ENCODE peak calls at places on chromosome 7, in ten cellular contexts. S is dorsolateral prefrontal cortex; W is fibroblast of lung; Q is GM12865; Z is body of pancreas; J is left ventricle myocardium inferior; O is CD8-positive, alpha-beta memory T cell; D is AG04449; G is fibroblast of the aortic adventitia; K is heart right ventricle. Y is an unnamed sample.

GRCh38 chr7:54701982-54702381 is 57.0 kb downstream of the SEC61G start:
- DNase-seq in S (no peak), W (no peak), Q (no peak), Z (no peak), J (no peak), O (no peak), D (no peak), G (no peak), K (no peak), Y (no peak)

GRCh38 chr7:48087349-48087748 is 1.7 kb upstream of the UPP1 start:
- DNase-seq in S (no peak), W (peak), Q (peak), Z (no peak), J (no peak), O (peak), D (peak), G (peak), K (no peak), Y (no peak)

GRCh38 chr7:148242271-148242801 is 348.2 kb upstream of the C7orf33 start:
- DNase-seq in S (peak), W (peak), Q (peak), Z (peak), J (no peak), O (no peak), D (no peak), G (peak), K (no peak), Y (no peak)

GRCh38 chr7:22205631-22206030 is 151.3 kb downstream of the RAPGEF5 start:
- DNase-seq in S (no peak), W (no peak), Q (no peak), Z (no peak), J (no peak), O (no peak), D (no peak), G (no peak), K (no peak), Y (no peak)

GRCh38 chr7:156897673-156898072 is 4.7 kb upstream of the LMBR1 start:
- DNase-seq in S (no peak), W (peak), Q (no peak), Z (no peak), J (no peak), O (no peak), D (no peak), G (peak), K (no peak), Y (no peak)

GRCh38 chr7:155971180-155971770 is 159.0 kb upstream of the SHH start:
- DNase-seq in S (no peak), W (no peak), Q (no peak), Z (no peak), J (no peak), O (no peak), D (no peak), G (no peak), K (no peak), Y (no peak)

GRCh38 chr7:106313966-106314365 is 29.2 kb upstream of the NAMPT start:
- DNase-seq in S (no peak), W (no peak), Q (no peak), Z (no peak), J (no peak), O (no peak), D (no peak), G (no peak), K (no peak), Y (no peak)

GRCh38 chr7:95276114-95276513 is 48.2 kb downstream of the PON1 start:
- DNase-seq in S (no peak), W (peak), Q (no peak), Z (peak), J (no peak), O (no peak), D (no peak), G (no peak), K (no peak), Y (no peak)

GRCh38 chr7:114297121-114297520 is 117.5 kb upstream of the FOXP2 start:
- DNase-seq in S (no peak), W (no peak), Q (no peak), Z (no peak), J (no peak), O (no peak), D (no peak), G (no peak), K (no peak), Y (no peak)

GRCh38 chr7:35648367-35648766 is 46.6 kb downstream of the HERPUD2 start:
- DNase-seq in S (no peak), W (no peak), Q (no peak), Z (no peak), J (no peak), O (no peak), D (no peak), G (no peak), K (no peak), Y (no peak)

GRCh38 chr7:70779321-70779720 is 352.6 kb upstream of the GALNT17 start:
- DNase-seq in S (no peak), W (no peak), Q (peak), Z (no peak), J (no peak), O (no peak), D (no peak), G (no peak), K (no peak), Y (no peak)

GRCh38 chr7:10706875-10707493 is 266.7 kb upstream of the PHF14 start:
- DNase-seq in S (no peak), W (no peak), Q (peak), Z (no peak), J (no peak), O (no peak), D (no peak), G (no peak), K (no peak), Y (no peak)

GRCh38 chr7:78203042-78203720 is 404.6 kb downstream of the PHTF2 start:
- DNase-seq in S (no peak), W (peak), Q (no peak), Z (no peak), J (no peak), O (no peak), D (no peak), G (no peak), K (no peak), Y (no peak)

GRCh38 chr7:156614434-156615264 is 25.9 kb upstream of the RNF32 start:
- DNase-seq in S (no peak), W (no peak), Q (no peak), Z (no peak), J (no peak), O (no peak), D (no peak), G (no peak), K (no peak), Y (no peak)

GRCh38 chr7:134826105-134826504 is 46.7 kb downstream of the CALD1 start:
- DNase-seq in S (no peak), W (peak), Q (no peak), Z (no peak), J (no peak), O (no peak), D (no peak), G (peak), K (no peak), Y (no peak)

GRCh38 chr7:30238721-30239441 is 45.5 kb upstream of the ZNRF2 start:
- DNase-seq in S (peak), W (peak), Q (peak), Z (peak), J (peak), O (no peak), D (no peak), G (peak), K (peak), Y (peak)

GRCh38 chr7:47968852-47969774 is 10.3 kb downstream of the HUS1 start:
- DNase-seq in S (peak), W (peak), Q (peak), Z (peak), J (peak), O (peak), D (no peak), G (peak), K (peak), Y (peak)

GRCh38 chr7:85851571-85852193 is 664.8 kb upstream of the SEMA3D start:
- DNase-seq in S (no peak), W (peak), Q (peak), Z (no peak), J (no peak), O (no peak), D (peak), G (peak), K (no peak), Y (no peak)

GRCh38 chr7:46444266-46444665 is 523.2 kb upstream of the IGFBP3 start:
- DNase-seq in S (no peak), W (no peak), Q (no peak), Z (no peak), J (no peak), O (no peak), D (no peak), G (no peak), K (no peak), Y (no peak)

GRCh38 chr7:12066561-12066960 is 144.5 kb upstream of the TMEM106B start:
- DNase-seq in S (no peak), W (peak), Q (no peak), Z (no peak), J (no peak), O (no peak), D (no peak), G (no peak), K (no peak), Y (no peak)

GRCh38 chr7:82789883-82790609 is 346.5 kb upstream of the CACNA2D1 start:
- DNase-seq in S (no peak), W (peak), Q (no peak), Z (no peak), J (no peak), O (no peak), D (peak), G (peak), K (no peak), Y (no peak)

GRCh38 chr7:24392774-24393173 is 108.8 kb downstream of the NPY start:
- DNase-seq in S (no peak), W (no peak), Q (no peak), Z (no peak), J (no peak), O (no peak), D (no peak), G (no peak), K (no peak), Y (no peak)

GRCh38 chr7:818031-818699 is 14.1 kb upstream of the SUN1 start:
- DNase-seq in S (no peak), W (peak), Q (peak), Z (no peak), J (no peak), O (no peak), D (no peak), G (peak), K (no peak), Y (no peak)

GRCh38 chr7:68434857-68435256 is 1163.4 kb upstream of the AUTS2 start:
- DNase-seq in S (no peak), W (no peak), Q (no peak), Z (no peak), J (no peak), O (no peak), D (no peak), G (no peak), K (no peak), Y (no peak)

GRCh38 chr7:112495820-112496462 is 15.2 kb downstream of the LSMEM1 start:
- DNase-seq in S (peak), W (peak), Q (peak), Z (peak), J (peak), O (peak), D (no peak), G (peak), K (no peak), Y (no peak)

GRCh38 chr7:22647451-22648257 is 79.3 kb upstream of the IL6 start:
- DNase-seq in S (no peak), W (peak), Q (no peak), Z (no peak), J (no peak), O (no peak), D (peak), G (peak), K (no peak), Y (no peak)

GRCh38 chr7:97018126-97018601 is 6.5 kb downstream of the DLX5 start:
- DNase-seq in S (no peak), W (no peak), Q (no peak), Z (no peak), J (no peak), O (no peak), D (no peak), G (no peak), K (no peak), Y (no peak)

GRCh38 chr7:13628231-13629001 is 361.1 kb downstream of the ETV1 start:
- DNase-seq in S (no peak), W (peak), Q (no peak), Z (no peak), J (no peak), O (no peak), D (no peak), G (peak), K (no peak), Y (no peak)

GRCh38 chr7:158812684-158813083 is 16.6 kb downstream of the ESYT2 start:
- DNase-seq in S (no peak), W (no peak), Q (no peak), Z (no peak), J (no peak), O (peak), D (no peak), G (no peak), K (no peak), Y (no peak)

GRCh38 chr7:141076377-141076776 is 2.5 kb downstream of the TMEM178B start:
- DNase-seq in S (peak), W (no peak), Q (no peak), Z (no peak), J (no peak), O (no peak), D (no peak), G (no peak), K (no peak), Y (no peak)

GRCh38 chr7:22651534-22652243 is 75.3 kb upstream of the IL6 start:
- DNase-seq in S (no peak), W (peak), Q (no peak), Z (no peak), J (no peak), O (no peak), D (no peak), G (peak), K (no peak), Y (no peak)

GRCh38 chr7:30996261-30996660 is 32.5 kb downstream of the GHRHR start:
- DNase-seq in S (no peak), W (no peak), Q (no peak), Z (no peak), J (peak), O (no peak), D (no peak), G (peak), K (peak), Y (peak)

GRCh38 chr7:16465469-16466086 is at the start of gene SOSTDC1:
- DNase-seq in S (no peak), W (peak), Q (no peak), Z (no peak), J (no peak), O (no peak), D (no peak), G (peak), K (no peak), Y (no peak)

GRCh38 chr7:43535031-43535451 is 47.9 kb upstream of the STK17A start:
- DNase-seq in S (no peak), W (peak), Q (no peak), Z (no peak), J (no peak), O (no peak), D (no peak), G (no peak), K (no peak), Y (no peak)

GRCh38 chr7:29622335-29623265 is 59.0 kb downstream of the PRR15 start:
- DNase-seq in S (no peak), W (peak), Q (no peak), Z (no peak), J (no peak), O (no peak), D (peak), G (peak), K (no peak), Y (peak)

DNA sequence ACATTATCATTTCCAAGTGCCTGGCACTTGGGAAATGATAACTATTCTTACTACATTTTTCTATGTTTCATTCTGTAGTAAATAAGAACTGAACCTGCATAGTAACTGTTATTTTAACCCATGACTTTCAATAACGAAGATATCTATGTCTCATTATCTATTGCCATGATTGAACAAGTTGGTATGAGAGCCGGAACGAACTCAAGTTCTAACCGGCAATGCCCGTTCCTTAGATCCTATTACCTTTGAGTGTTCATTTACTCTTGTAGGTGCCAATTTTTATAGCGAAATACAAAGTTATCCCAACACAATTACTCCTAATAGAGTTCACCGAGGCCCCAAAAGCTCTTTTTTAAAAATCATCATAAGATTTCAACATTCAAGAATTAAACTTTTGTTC is 885 bp upstream of the MET start:
- DNase-seq in S (no peak), W (no peak), Q (no peak), Z (no peak), J (no peak), O (no peak), D (no peak), G (no peak), K (no peak), Y (no peak)
- H3K4me3 ChIP-seq in S (peak), W (no peak), Q (no peak), Z (no peak), J (peak), O (no peak), D (no peak), G (no peak), K (peak), Y (peak)

GRCh38 chr7:138480527-138480926 is 20.5 kb downstream of the TRIM24 start:
- DNase-seq in S (no peak), W (no peak), Q (no peak), Z (no peak), J (no peak), O (no peak), D (no peak), G (no peak), K (no peak), Y (no peak)

GRCh38 chr7:138483516-138483915 is 23.5 kb downstream of the TRIM24 start:
- DNase-seq in S (no peak), W (no peak), Q (no peak), Z (no peak), J (no peak), O (no peak), D (no peak), G (no peak), K (no peak), Y (no peak)

GRCh38 chr7:138478499-138478908 is 18.4 kb downstream of the TRIM24 start:
- DNase-seq in S (no peak), W (peak), Q (peak), Z (no peak), J (no peak), O (no peak), D (no peak), G (no peak), K (no peak), Y (no peak)

GRCh38 chr7:138477581-138477980 is 17.5 kb downstream of the TRIM24 start:
- DNase-seq in S (no peak), W (peak), Q (no peak), Z (no peak), J (no peak), O (no peak), D (no peak), G (no peak), K (no peak), Y (no peak)

GRCh38 chr7:138481447-138482380 is 21.7 kb downstream of the TRIM24 start:
- DNase-seq in S (no peak), W (no peak), Q (no peak), Z (no peak), J (no peak), O (no peak), D (no peak), G (no peak), K (no peak), Y (no peak)
- H3K4me3 ChIP-seq in S (no peak), W (no peak), Q (no peak), Z (no peak), J (no peak), O (no peak), D (no peak), G (no peak), K (no peak), Y (no peak)

GRCh38 chr7:130921391-130922180 is 187.6 kb upstream of the KLF14 start:
- DNase-seq in S (peak), W (peak), Q (no peak), Z (peak), J (peak), O (no peak), D (no peak), G (peak), K (peak), Y (peak)
- H3K4me3 ChIP-seq in S (peak), W (peak), Q (no peak), Z (no peak), J (peak), O (no peak), D (peak), G (peak), K (peak), Y (peak)

GRCh38 chr7:101017099-101017777 is 2.6 kb upstream of the MUC17 start:
- DNase-seq in S (peak), W (peak), Q (peak), Z (peak), J (peak), O (peak), D (peak), G (peak), K (peak), Y (peak)
- H3K4me3 ChIP-seq in S (peak), W (peak), Q (peak), Z (no peak), J (peak), O (peak), D (peak), G (peak), K (peak), Y (peak)

Y was measured in psoas muscle.